ENCODE peak calls at places on chromosomes 6 and 20, in four cellular contexts. H, S, M and E are unnamed samples.

GRCh38 chr6:16663896-16664295 is 97.4 kb downstream of the ATXN1 start:
- DNase-seq in H (no peak), S (no peak), M (no peak), E (no peak)

GRCh38 chr20:6746901-6747609 is 20.4 kb upstream of the BMP2 start:
- DNase-seq in H (no peak), S (no peak), M (no peak), E (no peak)

GRCh38 chr6:5673016-5673415 is 333.7 kb downstream of the NRN1 start:
- DNase-seq in H (no peak), S (no peak), M (no peak), E (no peak)

GRCh38 chr6:79170915-79171314 is 63.6 kb downstream of the HMGN3 start:
- DNase-seq in H (no peak), S (peak; percentile 16), M (no peak), E (no peak)

GRCh38 chr6:23114812-23115504 is 545.6 kb downstream of the HDGFL1 start:
- DNase-seq in H (no peak), S (no peak), M (no peak), E (no peak)

GRCh38 chr6:115838763-115839401 is 221.8 kb downstream of the FRK start:
- DNase-seq in H (no peak), S (peak; percentile 21), M (no peak), E (no peak)

GRCh38 chr6:46684771-46685170 is 2.9 kb upstream of the TDRD6 start:
- DNase-seq in H (no peak), S (peak; percentile 65), M (no peak), E (no peak)

GRCh38 chr6:149936743-149937142 is 5.1 kb upstream of the ULBP2 start:
- DNase-seq in H (no peak), S (no peak), M (no peak), E (no peak)

GRCh38 chr6:166046232-166046631 is 121.4 kb downstream of the TBXT start:
- DNase-seq in H (no peak), S (peak; percentile 95), M (no peak), E (no peak)

GRCh38 chr6:156988276-156989158 is 211.3 kb downstream of the ARID1B start:
- DNase-seq in H (no peak), S (no peak), M (no peak), E (no peak)

GRCh38 chr6:110574817-110575216 is 98.4 kb upstream of the SLC22A16 start:
- DNase-seq in H (no peak), S (no peak), M (no peak), E (no peak)

GRCh38 chr6:22605736-22606135 is 36.4 kb downstream of the HDGFL1 start:
- DNase-seq in H (no peak), S (no peak), M (no peak), E (no peak)

GRCh38 chr20:25452333-25452732 is 44.9 kb downstream of the GINS1 start:
- DNase-seq in H (no peak), S (no peak), M (no peak), E (no peak)

GRCh38 chr6:129920103-129920798 is 59.1 kb upstream of the TMEM244 start:
- DNase-seq in H (no peak), S (no peak), M (no peak), E (no peak)

GRCh38 chr6:84409911-84410310 is 182.5 kb upstream of the CEP162 start:
- DNase-seq in H (no peak), S (no peak), M (no peak), E (no peak)

GRCh38 chr6:53520320-53520928 is 24.5 kb downstream of the GCLC start:
- DNase-seq in H (no peak), S (no peak), M (no peak), E (no peak)

GRCh38 chr20:33443006-33443511 is 504 bp downstream of the SNTA1 start:
- DNase-seq in H (peak; percentile 55), S (no peak), M (peak; percentile 10), E (peak; percentile 2)

GRCh38 chr6:43331876-43332275 is 23.2 kb upstream of the CRIP3 start:
- DNase-seq in H (no peak), S (no peak), M (no peak), E (no peak)

GRCh38 chr6:84220809-84221409 is 6.5 kb downstream of the CEP162 start:
- DNase-seq in H (no peak), S (peak; percentile 61), M (no peak), E (no peak)

GRCh38 chr6:46044876-46045617 is 29.4 kb upstream of the CLIC5 start:
- DNase-seq in H (no peak), S (peak; percentile 89), M (no peak), E (no peak)

GRCh38 chr6:150924808-150925654 is 59.5 kb downstream of the MTHFD1L start:
- DNase-seq in H (no peak), S (no peak), M (no peak), E (no peak)

GRCh38 chr6:137157601-137158000 is 15.8 kb downstream of the IL22RA2 start:
- DNase-seq in H (no peak), S (no peak), M (no peak), E (no peak)

GRCh38 chr6:28269492-28269891 is 2.5 kb downstream of the ZSCAN26 start:
- DNase-seq in H (no peak), S (peak; percentile 85), M (no peak), E (no peak)

GRCh38 chr6:150685860-150686259 is 86.2 kb downstream of the PLEKHG1 start:
- DNase-seq in H (no peak), S (peak; percentile 4), M (no peak), E (peak; percentile 2)

GRCh38 chr20:9218412-9219001 is 149.6 kb downstream of the PLCB4 start:
- DNase-seq in H (no peak), S (peak; percentile 52), M (no peak), E (no peak)

GRCh38 chr20:57759724-57760123 is 49.9 kb upstream of the PMEPA1 start:
- DNase-seq in H (no peak), S (no peak), M (no peak), E (no peak)

GRCh38 chr6:29553268-29554057 is 6.1 kb downstream of the UBD start:
- DNase-seq in H (peak; percentile 29), S (peak; percentile 57), M (no peak), E (no peak)

GRCh38 chr6:36104836-36105235 is 25.5 kb upstream of the MAPK13 start:
- DNase-seq in H (no peak), S (peak; percentile 52), M (no peak), E (no peak)

GRCh38 chr6:108767418-108768175 is 80.6 kb upstream of the ARMC2 start:
- DNase-seq in H (no peak), S (no peak), M (no peak), E (no peak)

GRCh38 chr6:25403150-25403549 is 124.0 kb downstream of the CARMIL1 start:
- DNase-seq in H (no peak), S (no peak), M (no peak), E (no peak)

GRCh38 chr6:122028933-122029332 is 370.5 kb upstream of the HSF2 start:
- DNase-seq in H (no peak), S (no peak), M (no peak), E (no peak)

GRCh38 chr6:53691667-53692133 is 26.1 kb upstream of the KLHL31 start:
- DNase-seq in H (no peak), S (no peak), M (no peak), E (no peak)

GRCh38 chr20:13289031-13289430 is 68.0 kb downstream of the ISM1 start:
- DNase-seq in H (no peak), S (no peak), M (no peak), E (no peak)

GRCh38 chr6:96862560-96862959 is 25.3 kb upstream of the GPR63 start:
- DNase-seq in H (no peak), S (no peak), M (no peak), E (no peak)

GRCh38 chr6:2558098-2558770 is 192.5 kb downstream of the MYLK4 start:
- DNase-seq in H (no peak), S (no peak), M (no peak), E (no peak)

GRCh38 chr6:35469711-35470662 is 1.8 kb downstream of the RPL10A start:
- DNase-seq in H (no peak), S (peak; percentile 34), M (no peak), E (no peak)

GRCh38 chr6:16043171-16044142 is 85.4 kb upstream of the MYLIP start:
- DNase-seq in H (no peak), S (no peak), M (no peak), E (no peak)

GRCh38 chr6:165689699-165690098 is 26.7 kb upstream of the PDE10A start:
- DNase-seq in H (no peak), S (no peak), M (no peak), E (no peak)

GRCh38 chr6:100464910-100465700 is at the start of gene SIM1:
- DNase-seq in H (peak; percentile 26), S (peak; percentile 70), M (no peak), E (no peak)
- H3K9me3 ChIP-seq in H (no peaks in the 10 kb centered on the region), S (no peaks in the 10 kb centered on the region), M (peaks cover 12% of the 10 kb centered on the region), E (peaks cover 2% of the 10 kb centered on the region)

GRCh38 chr6:6931047-6932025 is 176.4 kb upstream of the RREB1 start:
- DNase-seq in H (no peak), S (no peak), M (no peak), E (no peak)
- H3K27ac ChIP-seq in H (no peak overlapping the region), S (no peak overlapping the region), M (no peak overlapping the region), E (no peak overlapping the region)

DNA sequence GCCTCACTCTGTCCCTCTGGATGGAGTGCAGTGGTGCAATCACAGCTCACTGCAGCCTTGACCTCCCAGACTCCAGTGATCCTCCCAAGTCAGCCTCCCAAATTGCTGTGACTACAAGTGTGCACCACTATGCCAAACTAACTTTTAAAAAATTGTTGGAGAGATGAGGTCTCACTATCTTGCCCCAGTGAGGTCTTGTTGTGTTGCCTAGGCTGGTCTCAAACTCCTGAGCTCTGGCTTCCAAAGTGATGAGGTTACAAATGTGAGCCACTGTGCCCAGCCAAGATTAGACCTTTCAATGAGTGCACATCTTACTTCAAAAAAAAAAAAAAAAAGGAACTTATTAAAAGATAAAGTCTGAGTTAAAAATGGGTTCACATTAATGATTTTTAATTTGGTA is 1838.1 kb upstream of the DEFB115 start:
- DNase-seq in H (no peak), S (no peak), M (no peak), E (no peak)
- H3K9me3 ChIP-seq in H (no peaks in the 10 kb centered on the region), S (no peaks in the 10 kb centered on the region), M (no peaks in the 10 kb centered on the region), E (no peaks in the 10 kb centered on the region)

GRCh38 chr6:32105433-32105832 is 3.7 kb downstream of the TNXB start:
- DNase-seq in H (no peak), S (no peak), M (no peak), E (no peak)
- H3K27ac ChIP-seq in H (no peak overlapping the region), S (no peak overlapping the region), M (no peak overlapping the region), E (no peak overlapping the region)

GRCh38 chr6:303263-303662 is 11.0 kb downstream of the DUSP22 start:
- DNase-seq in H (no peak), S (no peak), M (no peak), E (no peak)
- H3K9me3 ChIP-seq in H (no peaks in the 10 kb centered on the region), S (no peaks in the 10 kb centered on the region), M (no peaks in the 10 kb centered on the region), E (no peaks in the 10 kb centered on the region)

DNA sequence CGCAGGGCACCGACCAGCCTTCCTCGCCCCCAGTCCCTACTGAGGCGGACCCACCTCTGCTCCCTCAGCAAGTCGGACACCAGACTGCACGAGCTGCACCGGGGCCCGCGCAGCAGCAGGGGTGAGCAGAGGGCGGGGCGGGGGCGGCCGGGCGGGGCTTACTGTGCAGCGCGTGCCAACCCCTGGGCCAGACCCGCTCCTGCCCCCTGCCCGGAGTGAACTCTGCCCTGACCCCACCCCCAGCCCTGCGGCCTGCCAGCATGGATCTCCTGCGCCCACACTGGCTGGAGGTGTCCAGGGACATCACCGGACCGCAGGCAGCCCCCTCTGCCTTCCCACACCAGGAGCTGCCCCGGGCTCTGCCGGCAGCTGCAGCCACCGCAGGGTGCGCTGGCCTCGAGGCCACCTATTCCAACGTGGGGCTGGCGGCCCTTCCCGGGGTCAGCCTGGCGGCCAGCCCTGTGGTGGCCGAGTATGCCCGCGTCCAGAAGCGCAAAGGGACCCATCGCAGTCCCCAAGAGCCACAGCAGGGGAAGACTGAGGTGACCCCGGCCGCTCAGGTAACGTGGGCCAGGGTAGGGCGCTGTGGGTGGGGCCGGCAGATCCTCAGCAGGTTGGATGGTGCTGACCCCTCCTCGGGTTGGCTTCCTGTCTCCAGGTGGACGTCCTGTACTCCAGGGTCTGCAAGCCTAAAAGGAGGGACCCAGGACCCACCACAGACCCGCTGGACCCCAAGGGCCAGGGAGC is 1.5 kb upstream of the SLC2A4RG start:
- DNase-seq in H (no peak), S (no peak), M (peak; percentile 40), E (peak; percentile 27)
- H3K27ac ChIP-seq in H (no peak overlapping the region), S (no peak overlapping the region), M (peak overlapping the region; percentile 82), E (peak overlapping the region; percentile 72)